ENCODE peak calls at places on chromosome 20, in five cellular contexts. U is ovary, I is uterus, O is A549, V is fibroblast of lung. T is an unnamed sample.

GRCh38 chr20:46494077-46494476 is 19.3 kb downstream of the ZNF334 start:
- DNase-seq in U (no peak), I (no peak), O (no peak), V (no peak), T (no peak)

GRCh38 chr20:15310361-15310760 is 972.9 kb upstream of the FLRT3 start:
- DNase-seq in U (no peak), I (no peak), O (no peak), V (no peak), T (no peak)

GRCh38 chr20:51554538-51555165 is 12.1 kb upstream of the NFATC2 start:
- DNase-seq in U (no peak), I (no peak), O (no peak), V (peak), T (no peak)

GRCh38 chr20:5751856-5752255 is 1.7 kb downstream of the SHLD1 start:
- DNase-seq in U (no peak), I (no peak), O (no peak), V (peak), T (no peak)

GRCh38 chr20:60055740-60056139 is 97.5 kb downstream of the CDH26 start:
- DNase-seq in U (no peak), I (no peak), O (no peak), V (no peak), T (peak)

GRCh38 chr20:43293068-43293786 is 103.5 kb upstream of the PTPRT start:
- DNase-seq in U (no peak), I (no peak), O (no peak), V (no peak), T (no peak)

GRCh38 chr20:58618694-58619540 is 32.2 kb upstream of the STX16 start:
- DNase-seq in U (no peak), I (no peak), O (no peak), V (peak), T (no peak)

GRCh38 chr20:46695888-46696287 is 6.6 kb upstream of the TP53RK start:
- DNase-seq in U (no peak), I (no peak), O (no peak), V (peak), T (no peak)

GRCh38 chr20:41360831-41361756 is 5.5 kb downstream of the EMILIN3 start:
- DNase-seq in U (no peak), I (no peak), O (no peak), V (no peak), T (no peak)

GRCh38 chr20:45337367-45338120 is 10.7 kb downstream of the SDC4 start:
- DNase-seq in U (peak), I (peak), O (no peak), V (peak), T (peak)

GRCh38 chr20:9597547-9597946 is 83.2 kb downstream of the LAMP5 start:
- DNase-seq in U (no peak), I (no peak), O (no peak), V (no peak), T (no peak)

GRCh38 chr20:13571662-13572061 is 67.1 kb downstream of the TASP1 start:
- DNase-seq in U (no peak), I (no peak), O (no peak), V (no peak), T (no peak)

GRCh38 chr20:50762435-50763201 is 31.2 kb downstream of the PARD6B start:
- DNase-seq in U (peak), I (peak), O (peak), V (peak), T (peak)

GRCh38 chr20:49859807-49860206 is 47.2 kb downstream of the SLC9A8 start:
- DNase-seq in U (no peak), I (no peak), O (no peak), V (no peak), T (no peak)

GRCh38 chr20:62215991-62216635 is 4.0 kb downstream of the HRH3 start:
- DNase-seq in U (no peak), I (no peak), O (no peak), V (no peak), T (no peak)

GRCh38 chr20:53834044-53834442 is 236.4 kb downstream of the BCAS1 start:
- DNase-seq in U (no peak), I (no peak), O (no peak), V (peak), T (no peak)

GRCh38 chr20:9068232-9068781 is 580 bp upstream of the PLCB4 start:
- DNase-seq in U (peak), I (no peak), O (peak), V (peak), T (peak)

GRCh38 chr20:24670981-24671380 is 201.6 kb downstream of the SYNDIG1 start:
- DNase-seq in U (no peak), I (no peak), O (no peak), V (no peak), T (no peak)

GRCh38 chr20:56299362-56299761 is 50.8 kb downstream of the MC3R start:
- DNase-seq in U (no peak), I (no peak), O (no peak), V (no peak), T (no peak)

GRCh38 chr20:45890077-45890996 is 671 bp downstream of the NEURL2 start:
- DNase-seq in U (peak), I (peak), O (peak), V (peak), T (peak)

GRCh38 chr20:25058797-25059486 is 1.0 kb upstream of the ACSS1 start:
- DNase-seq in U (no peak), I (peak), O (peak), V (no peak), T (peak)

GRCh38 chr20:54084193-54084592 is 13.8 kb upstream of the BCAS1 start:
- DNase-seq in U (no peak), I (no peak), O (no peak), V (no peak), T (no peak)

GRCh38 chr20:62643521-62644043 is 1.3 kb downstream of the SLCO4A1 start:
- DNase-seq in U (no peak), I (no peak), O (no peak), V (no peak), T (no peak)

GRCh38 chr20:21099653-21100589 is 6.2 kb downstream of the LINC00237 start:
- DNase-seq in U (no peak), I (no peak), O (no peak), V (no peak), T (peak)

GRCh38 chr20:36237477-36237876 is 1.2 kb downstream of the AAR2 start:
- DNase-seq in U (no peak), I (no peak), O (no peak), V (no peak), T (no peak)

GRCh38 chr20:19921349-19921793 is 95.8 kb upstream of the NAA20 start:
- DNase-seq in U (no peak), I (no peak), O (no peak), V (peak), T (peak)

GRCh38 chr20:3755269-3755668 is 12.3 kb downstream of the ADISSP start:
- DNase-seq in U (no peak), I (no peak), O (no peak), V (no peak), T (no peak)

GRCh38 chr20:62668441-62669027 is 26.2 kb downstream of the SLCO4A1 start:
- DNase-seq in U (peak), I (peak), O (peak), V (peak), T (peak)

GRCh38 chr20:40686893-40687292 is 2.1 kb downstream of the MAFB start:
- DNase-seq in U (no peak), I (no peak), O (no peak), V (no peak), T (no peak)

GRCh38 chr20:4585104-4585753 is 136.5 kb upstream of the PRND start:
- DNase-seq in U (no peak), I (no peak), O (no peak), V (no peak), T (no peak)

GRCh38 chr20:21703740-21704407 is 1.6 kb upstream of the PAX1 start:
- DNase-seq in U (no peak), I (no peak), O (no peak), V (no peak), T (no peak)

GRCh38 chr20:44073011-44073674 is 113.8 kb downstream of the JPH2 start:
- DNase-seq in U (no peak), I (no peak), O (no peak), V (no peak), T (no peak)

GRCh38 chr20:57213291-57213690 is 53.1 kb downstream of the BMP7 start:
- DNase-seq in U (no peak), I (no peak), O (no peak), V (no peak), T (no peak)

GRCh38 chr20:25251558-25251957 is 3.7 kb downstream of the PYGB start:
- DNase-seq in U (no peak), I (no peak), O (no peak), V (no peak), T (no peak)

GRCh38 chr20:9068896-9069663 is at the start of gene PLCB4:
- DNase-seq in U (peak), I (peak), O (peak), V (peak), T (peak)

GRCh38 chr20:45247860-45248259 is 6.5 kb downstream of the SLPI start:
- DNase-seq in U (no peak), I (no peak), O (no peak), V (no peak), T (no peak)

GRCh38 chr20:62751551-62752150 is 43.0 kb downstream of the NTSR1 start:
- DNase-seq in U (no peak), I (no peak), O (no peak), V (no peak), T (peak)

GRCh38 chr20:289693-290080 is 863 bp downstream of the C20orf96 start:
- DNase-seq in U (no peak), I (no peak), O (no peak), V (no peak), T (no peak)

GRCh38 chr20:294602-295001 is 2.8 kb upstream of the ZCCHC3 start:
- DNase-seq in U (no peak), I (no peak), O (no peak), V (no peak), T (no peak)

GRCh38 chr20:290081-290831 is at the start of gene C20orf96:
- DNase-seq in U (peak), I (peak), O (peak), V (peak), T (peak)

GRCh38 chr20:286508-286907 is 4.0 kb downstream of the C20orf96 start:
- DNase-seq in U (no peak), I (no peak), O (no peak), V (no peak), T (no peak)

DNA sequence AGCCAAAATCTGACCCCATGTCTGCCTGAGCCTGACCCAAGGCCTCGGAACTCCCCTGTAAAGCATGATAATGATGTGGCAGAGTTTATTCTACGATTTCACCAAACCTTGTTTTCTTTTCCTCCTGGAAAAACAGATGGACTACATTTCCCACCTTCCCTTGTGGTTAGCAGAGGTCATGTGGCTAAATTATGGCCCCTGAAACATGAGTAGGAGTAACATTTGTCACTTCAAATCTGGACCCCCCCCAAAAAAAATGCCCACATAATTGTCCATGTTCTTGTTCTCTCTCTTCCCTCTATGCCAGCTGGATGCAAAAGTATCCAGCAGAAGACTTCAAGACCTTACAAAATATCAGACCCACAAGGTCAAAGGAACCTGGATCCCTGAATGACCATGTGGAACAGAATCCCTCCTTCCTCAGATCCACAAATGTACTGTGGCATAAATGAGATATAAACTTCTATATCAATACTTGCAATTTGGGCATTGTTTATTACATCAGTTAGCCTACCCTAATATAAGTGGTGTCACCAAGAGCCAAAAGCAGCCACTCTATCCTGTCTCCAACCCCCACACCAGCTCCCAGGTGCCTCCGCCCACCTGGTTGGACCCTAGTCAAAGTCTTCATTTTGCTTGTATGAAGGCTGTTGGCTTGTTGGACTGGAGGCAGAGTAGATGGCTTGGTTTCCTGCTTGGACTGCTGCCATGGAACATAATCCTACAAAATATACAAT is 1.4 kb downstream of the C20orf96 start:
- DNase-seq in U (no peak), I (no peak), O (no peak), V (no peak), T (no peak)
- H3K4me3 ChIP-seq in U (no peak), I (peak), O (peak), V (peak), T (peak)

DNA sequence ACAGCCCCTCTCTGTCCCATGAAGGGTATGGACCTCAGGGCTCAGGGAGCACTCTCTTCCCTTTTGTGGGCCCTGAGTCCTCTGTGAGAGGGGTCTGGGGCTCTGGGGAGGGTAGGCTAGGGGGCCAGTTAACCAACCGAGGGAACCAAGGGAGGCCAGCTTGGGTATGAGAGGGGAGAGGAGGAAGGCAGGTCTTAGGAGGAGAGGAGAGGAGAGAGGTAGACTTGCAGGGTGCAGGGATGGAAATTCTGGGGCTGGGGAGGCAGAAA is 720 bp downstream of the DUSP15 start:
- DNase-seq in U (no peak), I (no peak), O (no peak), V (no peak), T (no peak)
- H3K27ac ChIP-seq in U (no peak), I (peak), O (peak), V (no peak), T (peak)

GRCh38 chr20:17568045-17568788 is 1.7 kb upstream of the DSTN start:
- DNase-seq in U (no peak), I (no peak), O (no peak), V (no peak), T (no peak)

GRCh38 chr20:17568972-17569471 is 853 bp upstream of the DSTN start:
- DNase-seq in U (peak), I (peak), O (peak), V (peak), T (peak)

GRCh38 chr20:17569616-17570346 is at the start of gene DSTN:
- DNase-seq in U (peak), I (peak), O (peak), V (peak), T (peak)

GRCh38 chr20:17565164-17565845 is 4.6 kb upstream of the DSTN start:
- DNase-seq in U (no peak), I (no peak), O (no peak), V (peak), T (no peak)

DNA sequence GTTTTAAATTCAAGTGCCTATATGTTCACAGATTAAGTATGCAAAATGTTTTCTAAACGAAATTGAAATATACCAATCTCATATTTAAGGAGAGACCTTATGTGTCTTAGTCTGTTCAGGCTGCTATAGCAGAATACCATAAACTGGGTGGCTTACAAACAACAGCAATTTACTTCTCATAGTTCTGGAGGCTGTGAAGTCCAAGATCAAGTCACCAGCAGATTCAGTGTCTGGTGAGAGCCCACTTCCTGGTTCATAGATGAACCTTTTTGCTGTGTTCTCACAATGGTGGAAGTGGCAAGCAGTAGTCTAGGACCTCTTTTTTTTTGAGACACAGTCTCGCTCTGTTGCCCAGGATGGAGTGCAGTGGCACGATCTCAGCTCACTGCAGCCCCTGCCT is 3.5 kb upstream of the DSTN start:
- DNase-seq in U (no peak), I (no peak), O (no peak), V (no peak), T (no peak)
- H3K4me3 ChIP-seq in U (no peak), I (no peak), O (no peak), V (no peak), T (no peak)

DNA sequence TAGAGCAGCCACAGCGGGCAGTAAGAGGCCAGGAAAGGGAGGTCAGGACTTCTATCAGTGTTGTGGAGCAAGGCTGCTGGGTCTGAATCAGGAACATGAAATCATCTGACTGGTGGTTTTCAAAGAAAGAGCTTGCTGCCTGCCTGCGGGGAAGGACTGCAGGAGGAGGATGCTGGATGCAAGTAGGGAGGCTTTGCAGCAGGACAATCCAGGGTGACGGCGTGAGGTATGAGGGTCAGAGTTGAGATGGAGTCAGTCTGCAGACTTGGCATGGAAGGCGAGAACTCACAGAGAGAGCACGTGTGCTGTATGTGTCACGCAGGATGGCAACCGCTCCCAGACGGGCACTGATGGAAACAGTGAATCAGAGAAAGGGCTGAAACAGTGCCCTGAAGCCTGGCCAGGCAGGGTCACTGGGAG is 59.2 kb upstream of the CD93 start:
- DNase-seq in U (no peak), I (peak), O (no peak), V (peak), T (no peak)
- H3K27ac ChIP-seq in U (no peak), I (no peak), O (no peak), V (no peak), T (no peak)

GRCh38 chr20:64039293-64040160 is 3.5 kb downstream of the C20orf204 start:
- DNase-seq in U (no peak), I (no peak), O (no peak), V (no peak), T (no peak)
- H3K4me3 ChIP-seq in U (no peak), I (peak), O (peak), V (no peak), T (peak)

T was measured in left ventricle myocardium inferior.